ENCODE peak calls at places on chromosomes 1 and 21, in six cellular contexts. One of them, this sample, is unnamed. For H3K27me3, the result is how much of the 10 kb centered on the place peaks cover.

GRCh38 chr1:39690943-39691382 is 270 bp downstream of the HPCAL4 start:
- DNase-seq in breast epithelium: no peak
- DNase-seq in ovary: no peak
- DNase-seq in Peyer's patch: no peak
- DNase-seq in testis: no peak
- DNase-seq in HCT116: no peak
- DNase-seq in this sample: no peak

GRCh38 chr1:43229831-43230780 is 39.7 kb upstream of the TMEM125 start:
- DNase-seq in ovary: peak
- DNase-seq in Peyer's patch: no peak
- DNase-seq in breast epithelium: no peak
- DNase-seq in testis: no peak
- DNase-seq in HCT116: no peak
- DNase-seq in this sample: no peak

GRCh38 chr1:58996341-58997059 is 212.7 kb upstream of the JUN start:
- DNase-seq in testis: no peak
- DNase-seq in Peyer's patch: no peak
- DNase-seq in ovary: no peak
- DNase-seq in HCT116: no peak
- DNase-seq in breast epithelium: no peak
- DNase-seq in this sample: no peak

GRCh38 chr1:156747737-156748669 is 3.5 kb downstream of the HDGF start:
- DNase-seq in testis: no peak
- DNase-seq in breast epithelium: no peak
- DNase-seq in HCT116: no peak
- DNase-seq in Peyer's patch: no peak
- DNase-seq in ovary: no peak
- DNase-seq in this sample: no peak

GRCh38 chr1:239283229-239283628 is 103.1 kb upstream of the CHRM3 start:
- DNase-seq in ovary: no peak
- DNase-seq in HCT116: no peak
- DNase-seq in breast epithelium: no peak
- DNase-seq in Peyer's patch: no peak
- DNase-seq in testis: no peak
- DNase-seq in this sample: no peak

GRCh38 chr21:35211767-35212166 is 162.7 kb upstream of the RUNX1 start:
- DNase-seq in ovary: no peak
- DNase-seq in testis: no peak
- DNase-seq in breast epithelium: no peak
- DNase-seq in HCT116: no peak
- DNase-seq in Peyer's patch: no peak
- DNase-seq in this sample: no peak

GRCh38 chr1:16716691-16717173 is 23.6 kb upstream of the RNU1-4 start:
- DNase-seq in breast epithelium: peak
- DNase-seq in Peyer's patch: no peak
- DNase-seq in testis: peak
- DNase-seq in HCT116: no peak
- DNase-seq in ovary: peak
- DNase-seq in this sample: no peak

GRCh38 chr1:208178091-208178529 is 66.1 kb downstream of the PLXNA2 start:
- DNase-seq in ovary: no peak
- DNase-seq in breast epithelium: no peak
- DNase-seq in testis: no peak
- DNase-seq in HCT116: no peak
- DNase-seq in Peyer's patch: no peak
- DNase-seq in this sample: no peak

GRCh38 chr1:159171688-159172501 is 480 bp downstream of the CADM3 start:
- DNase-seq in breast epithelium: no peak
- DNase-seq in testis: peak
- DNase-seq in Peyer's patch: no peak
- DNase-seq in HCT116: no peak
- DNase-seq in ovary: no peak
- DNase-seq in this sample: no peak

GRCh38 chr1:18927082-18927653 is 24.8 kb upstream of the ALDH4A1 start:
- DNase-seq in testis: no peak
- DNase-seq in Peyer's patch: peak
- DNase-seq in breast epithelium: no peak
- DNase-seq in HCT116: no peak
- DNase-seq in ovary: no peak
- DNase-seq in this sample: no peak

GRCh38 chr1:204307334-204307883 is 52.3 kb downstream of the PLEKHA6 start:
- DNase-seq in HCT116: no peak
- DNase-seq in breast epithelium: no peak
- DNase-seq in testis: peak
- DNase-seq in Peyer's patch: no peak
- DNase-seq in ovary: peak
- DNase-seq in this sample: no peak

GRCh38 chr1:214199585-214199984 is 81.4 kb upstream of the SMYD2 start:
- DNase-seq in ovary: no peak
- DNase-seq in Peyer's patch: no peak
- DNase-seq in HCT116: no peak
- DNase-seq in breast epithelium: no peak
- DNase-seq in testis: no peak
- DNase-seq in this sample: no peak

GRCh38 chr1:214193691-214194090 is 87.3 kb upstream of the SMYD2 start:
- DNase-seq in testis: no peak
- DNase-seq in Peyer's patch: no peak
- DNase-seq in HCT116: no peak
- DNase-seq in breast epithelium: no peak
- DNase-seq in ovary: no peak
- DNase-seq in this sample: no peak

GRCh38 chr1:214192825-214193643 is 87.9 kb upstream of the SMYD2 start:
- DNase-seq in Peyer's patch: no peak
- DNase-seq in breast epithelium: no peak
- DNase-seq in HCT116: no peak
- DNase-seq in testis: peak
- DNase-seq in ovary: no peak
- DNase-seq in this sample: peak

DNA sequence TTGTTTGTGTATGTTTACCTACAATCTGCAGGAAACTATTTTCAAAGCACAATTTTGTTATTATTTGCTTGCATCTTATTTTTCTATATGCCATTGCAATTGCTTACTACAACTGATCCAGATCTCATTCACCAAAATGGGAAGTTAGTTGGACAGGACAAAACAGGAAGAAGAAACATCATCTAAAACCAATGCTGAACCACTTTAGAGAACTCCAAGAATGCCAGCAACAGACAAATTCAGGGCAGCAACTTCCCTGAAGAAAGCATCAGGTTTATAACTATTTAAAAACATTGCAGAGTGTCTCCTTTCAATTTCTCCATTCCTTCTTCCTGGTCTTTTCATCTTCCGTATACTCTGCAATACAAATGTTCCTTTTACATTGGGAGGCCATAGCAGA is 82.4 kb upstream of the SMYD2 start:
- DNase-seq in HCT116: no peak
- DNase-seq in Peyer's patch: no peak
- DNase-seq in breast epithelium: no peak
- DNase-seq in testis: no peak
- DNase-seq in ovary: no peak
- DNase-seq in this sample: no peak
- H3K27me3 ChIP-seq in HCT116: under half
- H3K27me3 ChIP-seq in Peyer's patch: under half
- H3K27me3 ChIP-seq in breast epithelium: under half
- H3K27me3 ChIP-seq in testis: under half
- H3K27me3 ChIP-seq in ovary: under half
- H3K27me3 ChIP-seq in this sample: under half

GRCh38 chr1:50977575-50978143 is 7.6 kb downstream of the CDKN2C start:
- DNase-seq in Peyer's patch: no peak
- DNase-seq in testis: peak
- DNase-seq in ovary: peak
- DNase-seq in breast epithelium: no peak
- DNase-seq in HCT116: no peak
- DNase-seq in this sample: peak
- TF ChIP-seq POLR2A in Peyer's patch: no peak
- TF ChIP-seq POLR2A in testis: no peak
- TF ChIP-seq POLR2A in ovary: no peak
- TF ChIP-seq POLR2A in breast epithelium: no peak
- TF ChIP-seq POLR2A in HCT116: no peak
- TF ChIP-seq POLR2A in this sample: no peak

GRCh38 chr1:172466795-172467407 is 23.0 kb upstream of the PIGC start:
- DNase-seq in breast epithelium: no peak
- DNase-seq in ovary: no peak
- DNase-seq in HCT116: peak
- DNase-seq in Peyer's patch: no peak
- DNase-seq in testis: no peak
- DNase-seq in this sample: no peak
- H3K27ac ChIP-seq in breast epithelium: no peak
- H3K27ac ChIP-seq in ovary: no peak
- H3K27ac ChIP-seq in HCT116: no peak
- H3K27ac ChIP-seq in Peyer's patch: peak
- H3K27ac ChIP-seq in testis: peak
- H3K27ac ChIP-seq in this sample: no peak

DNA sequence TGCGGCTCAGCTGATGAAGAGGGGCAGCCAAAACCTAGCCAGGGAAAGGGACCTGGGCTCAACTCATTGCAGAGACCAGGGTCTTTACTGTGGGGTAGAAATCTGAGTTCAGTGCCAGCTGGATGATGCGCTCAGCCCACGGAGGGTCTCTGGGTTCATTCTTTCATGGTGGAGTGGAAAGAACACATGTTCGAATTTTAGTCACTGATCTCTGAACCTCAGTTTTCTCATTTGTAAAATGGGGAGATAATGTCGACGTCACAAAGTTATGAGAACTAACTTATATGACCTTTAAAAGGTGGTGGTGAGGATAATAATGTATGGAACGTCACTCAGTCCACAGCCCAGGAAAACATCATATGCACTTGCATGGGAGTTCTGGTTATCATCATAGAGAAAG is 1.1 kb upstream of the TAL1 start:
- DNase-seq in HCT116: no peak
- DNase-seq in ovary: no peak
- DNase-seq in Peyer's patch: no peak
- DNase-seq in breast epithelium: no peak
- DNase-seq in testis: no peak
- DNase-seq in this sample: no peak
- H3K27me3 ChIP-seq in HCT116: under half
- H3K27me3 ChIP-seq in ovary: under half
- H3K27me3 ChIP-seq in Peyer's patch: under half
- H3K27me3 ChIP-seq in breast epithelium: half or more
- H3K27me3 ChIP-seq in testis: under half
- H3K27me3 ChIP-seq in this sample: under half

DNA sequence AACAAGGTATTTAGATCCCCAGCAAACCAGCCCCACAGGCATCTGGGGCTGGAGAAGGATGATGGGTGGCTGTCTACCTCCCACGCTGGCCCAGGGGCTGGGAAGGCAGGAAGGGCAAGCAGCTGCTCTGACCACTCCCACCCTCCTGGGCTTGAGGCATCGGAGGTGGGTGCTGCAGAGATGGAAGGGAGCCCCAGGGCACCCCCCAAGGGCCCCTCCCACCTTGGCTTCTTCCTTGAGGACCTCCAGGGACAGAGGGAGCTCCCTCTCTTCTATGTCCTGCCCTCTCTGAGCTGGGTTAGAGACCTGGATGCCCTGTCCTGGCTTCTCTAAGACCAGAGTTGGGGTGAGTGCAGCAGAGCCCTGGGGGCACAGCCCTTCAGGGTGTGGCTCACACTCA is 3.1 kb downstream of the CD52 start:
- DNase-seq in testis: no peak
- DNase-seq in ovary: no peak
- DNase-seq in breast epithelium: no peak
- DNase-seq in Peyer's patch: no peak
- DNase-seq in HCT116: no peak
- DNase-seq in this sample: no peak
- TF ChIP-seq POLR2A in testis: no peak
- TF ChIP-seq POLR2A in ovary: no peak
- TF ChIP-seq POLR2A in breast epithelium: no peak
- TF ChIP-seq POLR2A in Peyer's patch: no peak
- TF ChIP-seq POLR2A in HCT116: no peak
- TF ChIP-seq POLR2A in this sample: no peak

GRCh38 chr1:160685266-160685665 is 26.4 kb downstream of the CD48 start:
- DNase-seq in HCT116: no peak
- DNase-seq in Peyer's patch: no peak
- DNase-seq in ovary: no peak
- DNase-seq in breast epithelium: no peak
- DNase-seq in testis: no peak
- DNase-seq in this sample: no peak

GRCh38 chr1:160681067-160681890 is 30.3 kb downstream of the CD48 start:
- DNase-seq in testis: peak
- DNase-seq in Peyer's patch: peak
- DNase-seq in HCT116: peak
- DNase-seq in breast epithelium: no peak
- DNase-seq in ovary: peak
- DNase-seq in this sample: peak

GRCh38 chr1:160680399-160680798 is 31.2 kb downstream of the CD48 start:
- DNase-seq in breast epithelium: no peak
- DNase-seq in ovary: no peak
- DNase-seq in testis: no peak
- DNase-seq in Peyer's patch: no peak
- DNase-seq in HCT116: no peak
- DNase-seq in this sample: no peak

GRCh38 chr1:160681891-160682140 is 29.8 kb downstream of the CD48 start:
- DNase-seq in ovary: no peak
- DNase-seq in Peyer's patch: no peak
- DNase-seq in breast epithelium: no peak
- DNase-seq in HCT116: no peak
- DNase-seq in testis: no peak
- DNase-seq in this sample: no peak

DNA sequence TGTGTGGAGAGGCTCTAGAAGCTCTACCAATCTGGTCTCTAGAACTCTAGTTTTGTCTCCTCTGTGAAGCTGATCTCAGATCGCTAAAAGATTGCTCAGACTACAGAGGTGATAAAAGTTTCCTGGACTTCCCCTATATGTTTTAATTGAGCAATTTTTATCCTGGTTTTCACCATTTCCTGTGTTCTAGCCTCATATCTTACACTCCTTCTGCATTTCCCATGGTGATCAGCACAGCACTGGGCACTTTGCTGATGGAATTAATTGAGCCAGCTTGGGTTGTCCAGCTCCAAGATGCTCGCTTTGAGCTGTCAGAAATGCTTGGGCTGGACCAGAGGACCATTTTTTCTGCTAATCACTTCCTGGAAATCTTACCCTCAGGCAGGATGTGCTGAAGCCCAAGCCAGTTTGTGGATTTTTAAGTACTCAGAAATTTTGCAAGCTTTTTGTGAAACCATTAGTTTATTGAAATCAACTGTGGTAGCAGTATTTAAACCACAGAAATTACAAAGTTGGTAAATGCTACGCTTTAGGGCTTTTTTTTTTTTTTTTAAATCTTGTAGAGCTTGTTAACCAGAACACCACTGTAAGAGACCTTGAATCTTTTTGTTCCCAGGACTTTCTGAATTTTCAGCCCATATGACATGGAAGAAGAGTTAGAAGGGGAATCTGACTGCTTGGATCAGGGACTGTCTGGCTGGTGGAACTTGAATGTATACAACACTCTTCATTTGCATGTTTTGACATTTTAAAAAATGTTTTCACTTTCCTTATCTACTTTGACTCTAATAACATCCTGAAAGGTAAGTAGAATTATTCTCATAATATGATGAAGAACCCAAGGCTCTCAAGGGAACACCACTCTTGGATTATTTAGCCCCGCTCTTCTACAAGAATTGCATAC is 28.4 kb downstream of the CD48 start:
- DNase-seq in breast epithelium: no peak
- DNase-seq in Peyer's patch: no peak
- DNase-seq in testis: no peak
- DNase-seq in HCT116: no peak
- DNase-seq in ovary: no peak
- DNase-seq in this sample: no peak
- H3K27ac ChIP-seq in breast epithelium: no peak
- H3K27ac ChIP-seq in Peyer's patch: peak
- H3K27ac ChIP-seq in testis: no peak
- H3K27ac ChIP-seq in HCT116: no peak
- H3K27ac ChIP-seq in ovary: no peak
- H3K27ac ChIP-seq in this sample: no peak